ENCODE peak calls at places on chromosomes 2 and 18, in six cellular contexts. A is upper lobe of right lung, F is Peyer's patch, Z is EL, O is AG08396, B is fibroblast of the conjunctiva. H is an unnamed sample.

GRCh38 chr18:61901334-61901986 is 8.7 kb upstream of the RNF152 start:
- DNase-seq in A (no peak), F (no peak), Z (peak), O (peak), B (peak), H (no peak)

GRCh38 chr2:126700677-126701076 is 44.7 kb downstream of the GYPC start:
- DNase-seq in A (no peak), F (no peak), Z (peak), O (no peak), B (no peak), H (no peak)

GRCh38 chr2:112691761-112692370 is 29.0 kb upstream of the NT5DC4 start:
- DNase-seq in A (no peak), F (no peak), Z (peak), O (no peak), B (no peak), H (no peak)

GRCh38 chr18:23875966-23876365 is 138.6 kb upstream of the TTC39C start:
- DNase-seq in A (no peak), F (no peak), Z (no peak), O (no peak), B (no peak), H (no peak)

GRCh38 chr18:1147616-1148184 is 243.0 kb downstream of the ADCYAP1 start:
- DNase-seq in A (no peak), F (no peak), Z (no peak), O (no peak), B (no peak), H (no peak)

GRCh38 chr2:85771486-85771885 is 17.7 kb downstream of the ATOH8 start:
- DNase-seq in A (no peak), F (no peak), Z (peak), O (no peak), B (no peak), H (no peak)

GRCh38 chr2:188695953-188696352 is 278.2 kb upstream of the COL3A1 start:
- DNase-seq in A (no peak), F (no peak), Z (peak), O (peak), B (peak), H (no peak)

GRCh38 chr2:166167451-166167850 is 39.6 kb upstream of the SCN1A start:
- DNase-seq in A (no peak), F (no peak), Z (peak), O (no peak), B (no peak), H (no peak)

GRCh38 chr2:28952806-28953190 is 28.3 kb upstream of the TOGARAM2 start:
- DNase-seq in A (no peak), F (no peak), Z (no peak), O (no peak), B (peak), H (peak)

GRCh38 chr18:77899972-77900754 is 650.5 kb downstream of the GALR1 start:
- DNase-seq in A (no peak), F (no peak), Z (no peak), O (peak), B (no peak), H (no peak)

GRCh38 chr2:234111523-234111922 is 61.0 kb downstream of the SPP2 start:
- DNase-seq in A (no peak), F (no peak), Z (peak), O (peak), B (no peak), H (no peak)

GRCh38 chr2:137381731-137382130 is 582.5 kb upstream of the HNMT start:
- DNase-seq in A (no peak), F (no peak), Z (no peak), O (no peak), B (no peak), H (no peak)

H was measured in CMK.